ENCODE peak calls at places on chromosomes 7 and 10, in eight cellular contexts. I is astrocyte of the spinal cord; V is HFF-Myc; H is heart left ventricle; P is Peyer's patch; D is neural progenitor cell; R is CD8-positive, alpha-beta T cell; S is sigmoid colon. K is an unnamed sample.

GRCh38 chr10:70575486-70575873 is 27.1 kb downstream of the PRF1 start:
- DNase-seq in I (peak), V (no peak), H (no peak), P (no peak), D (no peak), R (no peak), S (peak), K (no peak)

GRCh38 chr10:125689955-125690569 is 7.1 kb upstream of the TEX36 start:
- DNase-seq in I (no peak), V (no peak), H (no peak), P (no peak), D (no peak), R (no peak), S (no peak), K (no peak)

GRCh38 chr7:149334930-149335329 is 72.9 kb downstream of the ZNF783 start:
- DNase-seq in I (no peak), V (no peak), H (no peak), P (no peak), D (no peak), R (no peak), S (no peak), K (no peak)

GRCh38 chr7:147415991-147416390 is 1174.6 kb upstream of the C7orf33 start:
- DNase-seq in I (peak), V (no peak), H (no peak), P (no peak), D (no peak), R (no peak), S (no peak), K (no peak)

GRCh38 chr10:125161570-125162139 is 1.3 kb upstream of the CTBP2 start:
- DNase-seq in I (peak), V (no peak), H (no peak), P (peak), D (no peak), R (no peak), S (no peak), K (no peak)

GRCh38 chr7:14048889-14049288 is 59.4 kb upstream of the ETV1 start:
- DNase-seq in I (no peak), V (no peak), H (no peak), P (no peak), D (no peak), R (no peak), S (no peak), K (no peak)

GRCh38 chr7:157007470-157008066 is 2.9 kb downstream of the MNX1 start:
- DNase-seq in I (no peak), V (no peak), H (no peak), P (no peak), D (peak), R (no peak), S (no peak), K (no peak)

GRCh38 chr7:77544523-77544922 is 7.4 kb downstream of the PTPN12 start:
- DNase-seq in I (no peak), V (no peak), H (no peak), P (no peak), D (no peak), R (no peak), S (no peak), K (no peak)

GRCh38 chr10:123926401-123927264 is 35.0 kb upstream of the CPXM2 start:
- DNase-seq in I (no peak), V (no peak), H (no peak), P (no peak), D (no peak), R (no peak), S (no peak), K (peak)

GRCh38 chr7:152051968-152052367 is 26.5 kb downstream of the GALNT11 start:
- DNase-seq in I (no peak), V (no peak), H (no peak), P (no peak), D (no peak), R (no peak), S (no peak), K (no peak)

GRCh38 chr10:86940677-86941076 is 16.7 kb downstream of the MMRN2 start:
- DNase-seq in I (no peak), V (no peak), H (no peak), P (no peak), D (no peak), R (no peak), S (no peak), K (no peak)

GRCh38 chr10:99977916-99978315 is 31.8 kb downstream of the DNMBP start:
- DNase-seq in I (no peak), V (no peak), H (no peak), P (no peak), D (peak), R (no peak), S (no peak), K (no peak)

GRCh38 chr7:127391591-127392181 is 822 bp downstream of the ZNF800 start:
- DNase-seq in I (peak), V (no peak), H (no peak), P (peak), D (peak), R (peak), S (no peak), K (no peak)

GRCh38 chr10:126376956-126377355 is 11.3 kb downstream of the ADAM12 start:
- DNase-seq in I (peak), V (no peak), H (no peak), P (no peak), D (no peak), R (no peak), S (no peak), K (no peak)

DNA sequence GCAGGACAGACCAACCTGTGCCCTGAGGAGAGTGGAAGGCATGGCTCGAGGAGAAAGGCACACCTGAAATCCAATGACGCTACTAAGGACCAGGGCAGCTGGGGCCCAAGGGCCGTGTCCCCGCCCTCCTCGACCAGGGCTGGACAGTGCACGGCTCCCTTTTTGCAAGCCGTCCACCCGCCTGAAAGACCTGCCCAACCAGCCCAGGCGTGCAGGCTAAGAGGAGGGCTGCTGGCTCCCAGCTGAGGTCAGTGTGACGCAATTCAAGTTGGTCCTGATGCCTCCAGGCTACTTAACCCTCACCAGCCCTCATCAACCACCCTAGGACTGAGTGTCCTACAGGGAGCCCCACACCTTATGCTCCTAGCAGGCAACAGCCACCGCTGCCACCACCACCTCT is 69.3 kb downstream of the DLG5 start:
- DNase-seq in I (no peak), V (no peak), H (no peak), P (no peak), D (no peak), R (no peak), S (no peak), K (no peak)
- H3K4me3 ChIP-seq in I (no peak), V (no peak), H (no peak), P (no peak), D (no peak), R (no peak), S (no peak), K (no peak)

GRCh38 chr10:106401161-106401560 is 763.3 kb downstream of the SORCS1 start:
- DNase-seq in I (peak), V (no peak), H (no peak), P (no peak), D (no peak), R (no peak), S (no peak), K (no peak)
- TF ChIP-seq CTCF in I (peak), V (peak), H (no peak), P (peak), D (peak), R (no peak), S (no peak), K (no peak)

GRCh38 chr7:2979951-2980350 is 63.7 kb downstream of the CARD11 start:
- DNase-seq in I (no peak), V (no peak), H (no peak), P (no peak), D (no peak), R (no peak), S (no peak), K (no peak)
- H3K4me3 ChIP-seq in I (no peak), V (no peak), H (no peak), P (peak), D (no peak), R (peak), S (no peak), K (no peak)

GRCh38 chr7:1939434-1940401 is 269.6 kb downstream of the ELFN1 start:
- DNase-seq in I (no peak), V (no peak), H (peak), P (peak), D (no peak), R (peak), S (no peak), K (no peak)

GRCh38 chr7:1940402-1940786 is 270.3 kb downstream of the ELFN1 start:
- DNase-seq in I (peak), V (no peak), H (peak), P (peak), D (no peak), R (peak), S (peak), K (no peak)

GRCh38 chr7:1942026-1942703 is 272.1 kb downstream of the ELFN1 start:
- DNase-seq in I (no peak), V (no peak), H (peak), P (peak), D (no peak), R (no peak), S (no peak), K (no peak)

GRCh38 chr7:1941464-1942025 is 271.5 kb downstream of the ELFN1 start:
- DNase-seq in I (no peak), V (no peak), H (peak), P (peak), D (no peak), R (no peak), S (no peak), K (no peak)

GRCh38 chr7:1940863-1941262 is 270.8 kb downstream of the ELFN1 start:
- DNase-seq in I (no peak), V (no peak), H (peak), P (peak), D (no peak), R (no peak), S (no peak), K (no peak)
- TF ChIP-seq CTCF in I (no peak), V (no peak), H (no peak), P (no peak), D (no peak), R (no peak), S (no peak), K (no peak)

GRCh38 chr10:34633346-34633745 is 181.8 kb downstream of the PARD3 start:
- DNase-seq in I (no peak), V (no peak), H (no peak), P (no peak), D (no peak), R (no peak), S (no peak), K (no peak)
- H3K4me3 ChIP-seq in I (no peak), V (no peak), H (no peak), P (no peak), D (no peak), R (no peak), S (no peak), K (no peak)

DNA sequence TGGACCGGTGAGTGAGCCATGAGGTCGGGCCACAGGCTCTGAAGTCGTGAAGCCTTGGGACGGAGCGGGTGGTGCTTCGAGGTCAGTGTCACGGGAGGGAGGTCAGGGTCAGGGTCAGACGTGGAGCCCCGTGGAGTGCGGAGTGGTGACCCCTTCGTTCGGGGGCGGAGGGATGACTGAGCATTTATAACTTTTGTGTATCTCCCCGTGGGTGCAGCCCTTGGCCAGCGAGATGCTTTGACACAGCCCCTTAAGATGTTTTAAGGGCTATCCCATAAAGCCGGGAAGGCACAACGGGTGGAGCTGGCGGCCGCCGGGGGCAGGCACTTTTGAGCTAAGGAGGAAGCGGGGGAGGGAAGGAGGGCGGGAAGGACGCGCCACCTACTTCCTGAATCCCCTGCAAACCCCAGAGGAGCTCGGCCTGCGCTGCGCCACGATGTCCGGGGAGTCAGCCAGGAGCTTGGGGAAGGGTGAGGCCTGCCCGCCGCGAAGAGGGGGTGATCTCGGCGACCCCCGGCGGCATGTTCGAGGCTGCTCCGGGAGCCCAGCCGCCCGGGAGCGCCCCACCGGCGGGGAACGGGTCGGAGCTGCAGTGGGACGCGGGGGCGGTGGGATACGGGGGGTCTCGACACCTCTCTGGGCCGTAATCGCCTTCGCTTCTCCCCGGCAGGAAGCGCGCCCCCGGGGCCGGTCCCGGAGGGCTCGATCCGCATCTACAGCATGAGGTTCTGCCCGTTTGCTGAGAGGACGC is at the start of gene GSTO1:
- DNase-seq in I (peak), V (no peak), H (peak), P (peak), D (peak), R (peak), S (peak), K (no peak)
- TF ChIP-seq CTCF in I (no peak), V (no peak), H (no peak), P (no peak), D (no peak), R (no peak), S (no peak), K (peak)

DNA sequence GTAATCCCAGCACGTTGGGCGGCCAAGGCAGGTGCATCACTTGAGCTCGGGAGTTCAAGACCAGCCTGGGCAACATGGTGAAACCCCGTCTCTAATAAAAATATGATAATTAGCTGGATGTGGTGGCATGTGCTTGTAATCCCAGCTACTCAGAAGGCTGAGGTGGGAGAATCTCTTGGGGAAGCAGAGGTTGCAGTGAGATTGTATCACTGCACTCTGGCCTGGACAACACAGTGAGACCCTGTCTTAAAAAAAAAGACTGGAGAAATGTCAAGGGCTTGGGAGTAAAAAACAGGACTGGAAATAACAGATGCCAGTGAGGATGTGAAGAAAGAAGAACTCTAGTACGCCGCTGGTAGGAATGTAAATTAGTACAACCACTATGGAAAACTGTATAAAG is 16.7 kb upstream of the NUP205 start:
- DNase-seq in I (no peak), V (no peak), H (no peak), P (no peak), D (no peak), R (no peak), S (no peak), K (no peak)
- H3K4me3 ChIP-seq in I (no peak), V (no peak), H (no peak), P (no peak), D (no peak), R (no peak), S (no peak), K (no peak)

GRCh38 chr10:60508037-60508436 is 118.4 kb upstream of the ANK3 start:
- DNase-seq in I (no peak), V (no peak), H (no peak), P (no peak), D (no peak), R (no peak), S (no peak), K (no peak)

GRCh38 chr10:60497364-60497763 is 107.7 kb upstream of the ANK3 start:
- DNase-seq in I (no peak), V (no peak), H (no peak), P (no peak), D (no peak), R (no peak), S (no peak), K (no peak)

DNA sequence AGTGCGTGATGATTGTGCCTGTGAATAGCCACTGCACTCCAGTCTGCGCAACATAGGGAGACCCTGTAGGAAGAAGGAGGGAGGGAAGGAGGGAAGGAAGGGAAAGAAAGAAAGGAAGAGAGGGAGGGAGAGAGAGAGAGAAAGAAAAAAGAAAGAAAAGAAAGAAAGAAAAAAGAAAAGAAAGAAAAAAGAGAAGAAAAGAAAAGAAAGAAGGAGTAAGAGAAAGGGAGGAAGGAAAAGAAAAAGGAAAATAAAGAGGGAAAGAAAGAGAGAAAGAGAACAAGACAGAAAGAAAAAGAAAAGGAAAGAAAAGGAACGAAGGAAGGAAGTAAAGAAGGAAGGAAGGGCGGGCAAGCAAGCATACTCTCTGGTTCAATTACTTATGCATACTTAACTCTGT is 112.9 kb upstream of the ANK3 start:
- DNase-seq in I (no peak), V (no peak), H (no peak), P (no peak), D (no peak), R (no peak), S (no peak), K (no peak)
- TF ChIP-seq CTCF in I (no peak), V (no peak), H (no peak), P (no peak), D (no peak), R (no peak), S (no peak), K (no peak)